ENCODE peak calls at places on chromosomes 6 and 20, in ten cellular contexts. D, B, K, Y, O, R, W, M, Z and T are unnamed samples.

GRCh38 chr6:11700118-11700718 is 78.4 kb downstream of the ADTRP start:
- DNase-seq in R (no peak), Z (peak), O (no peak), W (no peak), Y (peak), M (no peak), K (no peak), D (no peak), B (no peak), T (no peak)

GRCh38 chr20:2750343-2751251 is 49.8 kb downstream of the CPXM1 start:
- DNase-seq in D (peak), M (no peak), O (peak), K (peak), W (peak), Y (peak), R (peak), B (peak), Z (peak), T (peak)

GRCh38 chr20:2840967-2841531 is 504 bp downstream of the VPS16 start:
- DNase-seq in D (peak), W (peak), O (peak), K (peak), M (peak), B (peak), Y (no peak), Z (peak), R (peak), T (no peak)

GRCh38 chr20:49813305-49813974 is 812 bp downstream of the SLC9A8 start:
- DNase-seq in O (no peak), B (no peak), W (no peak), Y (no peak), R (no peak), M (no peak), K (no peak), D (no peak), Z (no peak), T (no peak)

GRCh38 chr20:9294081-9294480 is 220.3 kb upstream of the LAMP5 start:
- DNase-seq in Y (no peak), R (no peak), W (no peak), M (no peak), D (no peak), O (no peak), Z (peak), K (no peak), B (no peak), T (no peak)

GRCh38 chr6:50007821-50008220 is 14.0 kb downstream of the DEFB110 start:
- DNase-seq in M (no peak), O (no peak), D (no peak), K (no peak), Z (no peak), Y (no peak), W (no peak), R (no peak), B (no peak), T (no peak)

GRCh38 chr6:170378502-170378901 is 71.9 kb downstream of the FAM120B start:
- DNase-seq in O (no peak), W (no peak), D (no peak), Z (no peak), B (no peak), R (no peak), Y (no peak), K (no peak), M (no peak), T (no peak)

GRCh38 chr6:26534681-26535465 is 3.3 kb upstream of the HMGN4 start:
- DNase-seq in B (no peak), K (no peak), D (no peak), M (no peak), R (no peak), O (no peak), Z (no peak), Y (no peak), W (no peak), T (no peak)

GRCh38 chr20:59749293-59749680 is 144.9 kb downstream of the PHACTR3 start:
- DNase-seq in W (no peak), B (no peak), Z (no peak), O (peak), R (no peak), K (no peak), M (no peak), Y (no peak), D (no peak), T (no peak)

GRCh38 chr20:38117635-38118034 is 47.4 kb downstream of the TGM2 start:
- DNase-seq in M (no peak), K (no peak), O (no peak), Y (no peak), D (no peak), Z (no peak), R (no peak), W (no peak), B (no peak), T (no peak)

GRCh38 chr6:10837692-10837996 is 695 bp downstream of the MAK start:
- DNase-seq in M (no peak), W (no peak), O (no peak), K (no peak), B (no peak), Z (no peak), D (no peak), R (no peak), Y (peak), T (no peak)

GRCh38 chr20:39042279-39043150 is 80.4 kb downstream of the DHX35 start:
- DNase-seq in O (no peak), B (no peak), K (no peak), M (no peak), Y (no peak), W (no peak), Z (no peak), D (no peak), R (no peak), T (no peak)

GRCh38 chr6:6002005-6002808 is 4.5 kb downstream of the NRN1 start:
- DNase-seq in Y (peak), B (no peak), W (peak), K (no peak), Z (no peak), M (no peak), D (no peak), O (no peak), R (peak), T (no peak)

GRCh38 chr20:55386686-55387085 is 618.6 kb downstream of the CBLN4 start:
- DNase-seq in D (no peak), B (no peak), K (no peak), M (no peak), Y (no peak), R (no peak), Z (no peak), W (no peak), O (no peak), T (no peak)

GRCh38 chr20:44707259-44707580 is 7.9 kb upstream of the CCN5 start:
- DNase-seq in D (no peak), M (no peak), Z (no peak), Y (no peak), W (no peak), O (no peak), B (no peak), K (no peak), R (no peak), T (no peak)

GRCh38 chr6:38975621-38976049 is 72.9 kb upstream of the GLP1R start:
- DNase-seq in W (no peak), K (no peak), D (no peak), R (no peak), O (no peak), Z (no peak), M (no peak), Y (no peak), B (no peak), T (no peak)

GRCh38 chr6:168865-169455 is 123.3 kb upstream of the DUSP22 start:
- DNase-seq in O (no peak), B (no peak), W (no peak), K (no peak), Z (peak), R (no peak), M (no peak), D (no peak), Y (no peak), T (no peak)

GRCh38 chr6:6915813-6916547 is 191.8 kb upstream of the RREB1 start:
- DNase-seq in O (peak), M (no peak), Y (no peak), Z (no peak), B (peak), R (no peak), K (peak), D (peak), W (no peak), T (no peak)

GRCh38 chr20:1033751-1034419 is 31.8 kb upstream of the RSPO4 start:
- DNase-seq in K (no peak), D (no peak), R (no peak), Z (no peak), Y (peak), B (no peak), O (no peak), M (no peak), W (no peak), T (peak)

GRCh38 chr6:10386756-10387654 is 27.9 kb downstream of the TFAP2A start:
- DNase-seq in Y (no peak), R (no peak), M (no peak), K (no peak), W (no peak), D (no peak), B (no peak), Z (no peak), O (no peak), T (no peak)

GRCh38 chr6:161407581-161407980 is 133.7 kb upstream of the AGPAT4 start:
- DNase-seq in D (no peak), K (no peak), O (no peak), B (no peak), M (no peak), W (no peak), R (no peak), Z (no peak), Y (no peak), T (no peak)

GRCh38 chr6:105831321-105831720 is 254.8 kb upstream of the PRDM1 start:
- DNase-seq in D (no peak), W (no peak), Z (no peak), K (no peak), Y (no peak), B (no peak), R (no peak), O (no peak), M (no peak), T (no peak)

DNA sequence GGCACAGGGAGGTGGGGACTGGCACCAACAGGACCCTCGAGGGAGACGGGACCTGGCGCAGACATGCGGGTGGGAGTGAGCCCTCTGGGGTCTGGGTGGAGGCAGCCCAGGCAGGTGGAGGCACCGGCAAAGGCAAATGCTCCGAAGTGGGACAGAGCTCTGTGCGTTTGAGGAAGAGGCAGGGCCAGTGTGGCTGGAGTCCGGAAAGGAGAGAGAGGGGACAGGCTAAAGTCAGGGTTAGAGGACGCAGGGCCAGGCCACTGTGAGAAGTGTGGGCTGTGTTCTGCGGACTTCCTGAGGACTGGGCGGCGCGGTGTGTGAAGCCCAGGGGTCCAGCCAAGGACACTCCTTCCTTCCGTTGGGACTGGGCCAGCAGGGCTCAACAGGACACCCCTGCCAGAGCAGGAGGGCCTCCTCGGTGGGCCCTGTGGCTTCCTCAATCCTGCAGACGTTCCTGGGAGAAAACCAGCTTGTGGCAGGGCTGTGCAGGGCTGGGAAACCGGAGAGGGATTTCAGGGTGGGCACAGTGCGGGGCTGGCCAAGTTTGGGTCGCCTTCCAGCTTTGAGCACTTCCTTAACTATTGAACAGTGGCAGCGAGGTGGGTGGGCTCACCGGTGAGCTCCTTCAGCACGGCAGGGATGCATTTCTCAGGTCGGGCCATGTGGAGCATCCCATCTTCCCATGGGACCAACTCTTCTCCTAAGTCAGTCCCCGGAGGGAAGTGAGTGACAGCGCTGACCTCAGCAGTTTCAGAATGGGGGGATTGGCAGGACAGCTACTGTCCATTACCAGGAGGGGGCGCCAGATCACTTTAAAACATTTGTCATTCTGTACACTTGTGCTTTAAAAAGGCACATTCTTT is 22.5 kb downstream of the MOCS3 start:
- DNase-seq in O (no peak), W (peak), Y (peak), D (no peak), Z (peak), B (peak), K (peak), R (peak), M (peak), T (peak)
- TF ChIP-seq CTCF in O (peak), W (peak), Y (peak), D (peak), Z (peak), B (no peak), K (peak), R (peak), M (peak), T (peak)

GRCh38 chr6:149237464-149237863 is 80.0 kb upstream of the TAB2 start:
- DNase-seq in B (no peak), M (no peak), O (no peak), R (no peak), Y (no peak), K (no peak), Z (no peak), D (no peak), W (no peak), T (no peak)
- TF ChIP-seq CTCF in B (no peak), M (no peak), O (no peak), R (no peak), Y (no peak), K (no peak), Z (no peak), D (no peak), W (no peak), T (no peak)

GRCh38 chr20:25325997-25326396 is 64.6 kb downstream of the ABHD12 start:
- DNase-seq in D (no peak), Y (no peak), R (peak), O (no peak), K (peak), M (no peak), Z (no peak), B (no peak), W (no peak), T (no peak)
- TF ChIP-seq CTCF in D (no peak), Y (no peak), R (no peak), O (no peak), K (no peak), M (no peak), Z (no peak), B (no peak), W (no peak), T (no peak)

DNA sequence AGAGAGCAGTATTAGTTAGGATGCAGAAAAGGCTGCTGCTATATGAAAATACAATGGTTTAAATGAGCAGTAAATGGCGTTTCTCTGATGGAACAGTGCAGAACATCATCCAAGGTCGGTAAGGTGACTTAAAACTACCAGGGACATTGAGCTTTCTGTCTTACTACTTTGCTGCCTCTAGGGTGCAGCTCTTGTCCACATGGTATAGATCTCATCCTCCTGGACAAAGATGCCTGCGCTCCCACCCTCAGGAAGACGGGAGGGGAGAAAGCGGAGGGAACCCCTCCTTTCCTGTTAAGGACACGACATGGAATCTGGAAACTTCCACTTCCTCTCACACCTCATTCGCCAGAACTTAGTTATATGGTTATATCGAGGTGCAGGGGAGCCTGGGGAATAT is 224.4 kb upstream of the TSHZ2 start:
- DNase-seq in M (no peak), R (no peak), K (no peak), D (no peak), O (no peak), W (peak), B (no peak), Y (no peak), Z (no peak), T (no peak)
- TF ChIP-seq CTCF in M (no peak), R (peak), K (no peak), D (no peak), O (peak), W (peak), B (no peak), Y (no peak), Z (no peak), T (no peak)

GRCh38 chr20:62436692-62437091 is 9.4 kb upstream of the RBBP8NL start:
- DNase-seq in Y (no peak), W (no peak), Z (no peak), O (no peak), K (no peak), M (no peak), R (no peak), D (no peak), B (no peak), T (no peak)

GRCh38 chr20:62434098-62434497 is 6.8 kb upstream of the RBBP8NL start:
- DNase-seq in W (peak), Y (no peak), O (no peak), Z (no peak), M (no peak), B (no peak), R (no peak), K (no peak), D (no peak), T (no peak)

GRCh38 chr20:62437430-62437829 is 10.1 kb upstream of the RBBP8NL start:
- DNase-seq in Y (no peak), Z (no peak), D (no peak), R (no peak), B (no peak), W (no peak), O (no peak), M (no peak), K (no peak), T (no peak)

GRCh38 chr20:62439218-62439617 is 11.9 kb upstream of the RBBP8NL start:
- DNase-seq in W (no peak), Z (no peak), Y (peak), D (no peak), R (no peak), B (no peak), M (no peak), O (no peak), K (no peak), T (no peak)

GRCh38 chr20:62437985-62438384 is 10.6 kb upstream of the RBBP8NL start:
- DNase-seq in B (no peak), M (no peak), W (no peak), R (no peak), K (no peak), O (no peak), Z (no peak), Y (no peak), D (no peak), T (no peak)
- TF ChIP-seq CTCF in B (no peak), M (no peak), W (no peak), R (no peak), K (no peak), O (no peak), Z (no peak), Y (no peak), D (no peak), T (no peak)

DNA sequence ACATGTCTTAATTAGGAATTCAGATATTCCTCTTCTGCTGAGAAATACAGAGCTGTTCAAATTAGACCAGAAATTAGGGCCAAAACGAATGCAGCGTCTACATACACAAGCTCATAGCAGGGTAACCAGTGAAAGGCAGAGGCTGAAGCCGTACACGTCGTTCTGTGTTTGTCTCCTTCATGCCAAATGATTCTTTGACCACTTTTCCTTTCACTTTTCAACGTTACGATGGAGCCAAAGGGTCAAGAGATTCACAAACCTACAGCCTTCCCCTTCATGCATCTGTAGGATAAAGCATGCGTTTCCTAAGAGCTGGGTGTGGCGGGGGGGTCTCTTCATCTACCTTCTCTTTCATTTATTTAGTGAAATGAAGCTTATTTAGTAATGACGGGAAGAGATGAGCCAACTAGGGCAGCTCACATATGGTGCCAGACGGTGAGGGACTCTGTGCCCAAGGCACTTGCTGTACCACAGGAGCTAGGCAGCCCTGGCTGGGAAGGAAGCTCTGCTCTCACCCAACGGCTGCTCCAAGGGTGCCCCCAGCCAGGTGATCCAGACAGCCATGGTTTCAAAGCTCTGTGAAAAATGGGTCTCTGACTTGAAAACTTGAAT is 178.0 kb downstream of the ATXN1 start:
- DNase-seq in K (no peak), D (no peak), R (no peak), Y (no peak), O (peak), W (no peak), B (no peak), Z (no peak), M (no peak), T (no peak)
- TF ChIP-seq CTCF in K (no peak), D (no peak), R (no peak), Y (no peak), O (no peak), W (no peak), B (no peak), Z (no peak), M (no peak), T (no peak)